ENCODE peak calls at places on chromosomes 12 and 14, in five cellular contexts. U is A549, T is fibroblast of pulmonary artery, M is neural crest cell, L is lower leg skin. Q is an unnamed sample.

GRCh38 chr14:60220084-60220483 is 28.9 kb upstream of the PPM1A start:
- DNase-seq in U (no peak), M (no peak), T (no peak), L (no peak), Q (no peak)

GRCh38 chr14:100072783-100073346 is 7.6 kb downstream of the EVL start:
- DNase-seq in T (no peak), L (no peak), U (no peak), M (no peak), Q (peak)

GRCh38 chr14:34120185-34120977 is 169.5 kb upstream of the EGLN3 start:
- DNase-seq in L (no peak), T (no peak), M (no peak), U (no peak), Q (no peak)

GRCh38 chr12:58465418-58465817 is 454.9 kb downstream of the LRIG3 start:
- DNase-seq in U (no peak), T (no peak), L (no peak), M (no peak), Q (no peak)

GRCh38 chr12:7180685-7181084 is 8.8 kb upstream of the PEX5 start:
- DNase-seq in L (no peak), T (no peak), M (no peak), U (no peak), Q (no peak)

GRCh38 chr12:109925185-109925835 is 25.2 kb downstream of the TCHP start:
- DNase-seq in M (no peak), L (no peak), U (no peak), T (no peak), Q (no peak)

GRCh38 chr12:28955491-28955890 is 193.6 kb upstream of the FAR2 start:
- DNase-seq in U (no peak), L (no peak), M (no peak), T (no peak), Q (no peak)

GRCh38 chr14:34254031-34254430 is 208.0 kb downstream of the SPTSSA start:
- DNase-seq in M (no peak), L (no peak), T (no peak), U (no peak), Q (no peak)

GRCh38 chr14:70257526-70257925 is 68.8 kb upstream of the SLC8A3 start:
- DNase-seq in L (no peak), M (no peak), U (no peak), T (no peak), Q (no peak)

GRCh38 chr12:48601013-48601756 is 31.3 kb upstream of the LALBA start:
- DNase-seq in L (no peak), U (no peak), M (peak), T (peak), Q (no peak)

GRCh38 chr14:92397140-92397815 is 74.3 kb downstream of the SLC24A4 start:
- DNase-seq in U (peak), M (no peak), T (peak), L (no peak), Q (no peak)

GRCh38 chr12:52256165-52256935 is 18.1 kb upstream of the KRT86 start:
- DNase-seq in T (no peak), U (peak), M (no peak), L (peak), Q (no peak)

GRCh38 chr12:110741371-110741770 is 1.3 kb downstream of the PPP1CC start:
- DNase-seq in L (no peak), U (no peak), T (no peak), M (no peak), Q (no peak)

GRCh38 chr14:89856871-89857345 is 97.6 kb downstream of the EFCAB11 start:
- DNase-seq in L (no peak), M (no peak), U (no peak), T (peak), Q (no peak)

GRCh38 chr14:20455355-20456300 is 602 bp downstream of the APEX1 start:
- DNase-seq in T (peak), U (peak), M (no peak), L (no peak), Q (no peak)

GRCh38 chr12:67661311-67662011 is 12.9 kb downstream of the DYRK2 start:
- DNase-seq in U (no peak), L (no peak), M (no peak), T (no peak), Q (no peak)

GRCh38 chr12:67665679-67666078 is 17.1 kb downstream of the DYRK2 start:
- DNase-seq in L (no peak), U (no peak), M (no peak), T (no peak), Q (no peak)

GRCh38 chr12:67666605-67667004 is 18.1 kb downstream of the DYRK2 start:
- DNase-seq in M (no peak), L (no peak), U (no peak), T (no peak), Q (no peak)

GRCh38 chr12:67659296-67659695 is 10.8 kb downstream of the DYRK2 start:
- DNase-seq in L (no peak), T (no peak), M (no peak), U (no peak), Q (no peak)

GRCh38 chr12:67663121-67663520 is 14.6 kb downstream of the DYRK2 start:
- DNase-seq in M (no peak), T (peak), U (no peak), L (no peak), Q (no peak)
- TF ChIP-seq CTCF in M (no peak), T (no peak), U (no peak), L (no peak), Q (no peak)

GRCh38 chr12:30754750-30755394 is at the start of gene CAPRIN2:
- DNase-seq in T (peak), M (peak), U (peak), L (peak), Q (peak)
- TF ChIP-seq CTCF in T (no peak), M (no peak), U (peak), L (no peak), Q (no peak)

DNA sequence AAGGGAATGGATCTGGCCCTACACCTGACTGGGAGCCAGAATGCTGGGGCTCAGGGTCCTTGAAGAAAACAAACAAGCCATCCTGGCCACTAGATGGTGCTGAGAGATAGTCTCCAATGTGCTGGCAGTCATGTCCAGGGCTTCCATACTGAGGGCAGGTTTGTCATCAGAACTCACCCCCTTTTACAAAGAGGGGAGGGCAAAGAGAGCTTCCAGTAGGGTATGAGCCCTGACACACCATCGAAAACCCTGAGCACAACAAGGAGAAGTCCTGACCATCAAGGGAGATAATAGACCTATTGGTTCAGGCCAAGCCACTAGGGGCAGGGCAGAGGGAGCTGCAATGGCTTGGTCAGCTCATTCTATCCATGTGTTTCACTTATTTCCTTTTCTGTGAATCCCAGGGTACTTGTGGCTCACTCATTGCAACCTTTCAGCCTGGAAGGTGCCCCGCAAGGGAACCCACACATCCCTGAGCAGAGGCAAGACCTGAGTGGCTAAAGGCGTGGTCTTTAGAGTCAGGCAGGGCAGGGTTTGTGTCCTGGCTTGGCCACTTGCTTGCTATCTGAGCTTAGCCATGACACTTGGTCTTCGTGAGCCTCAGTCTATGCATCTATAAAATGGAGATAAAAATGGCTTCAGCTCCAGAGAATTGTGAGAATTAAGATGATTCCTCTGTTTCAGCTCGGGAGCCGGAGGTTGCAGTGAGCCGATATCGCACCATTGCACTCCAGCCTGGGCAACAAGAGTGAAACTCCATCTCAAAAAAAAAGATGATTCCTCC is 6.2 kb upstream of the PLEKHH1 start:
- DNase-seq in L (peak), U (peak), M (peak), T (peak), Q (no peak)
- TF ChIP-seq CTCF in L (no peak), U (peak), M (peak), T (peak), Q (peak)

DNA sequence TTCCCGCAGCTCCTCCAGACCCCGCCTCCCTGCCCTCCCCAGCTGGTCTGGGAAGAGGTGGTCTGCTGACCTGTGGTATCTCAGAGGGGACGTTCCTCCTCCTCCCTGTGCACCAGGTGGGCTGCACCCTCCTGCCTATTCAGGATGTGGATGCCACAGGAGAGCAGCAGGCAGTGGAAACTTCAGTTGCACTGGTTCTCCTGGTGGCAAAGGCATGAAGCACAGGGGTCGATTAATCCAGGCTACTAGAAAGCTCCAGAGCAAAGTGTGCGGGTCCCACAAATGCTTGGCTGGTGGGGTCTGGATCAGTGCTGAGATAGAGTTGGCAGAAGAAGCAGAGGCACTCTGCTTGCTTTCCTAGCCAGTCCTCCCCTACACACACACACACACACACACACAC is 197.0 kb downstream of the SLC41A2 start:
- DNase-seq in T (no peak), M (no peak), L (peak), U (no peak), Q (no peak)
- TF ChIP-seq CTCF in T (peak), M (no peak), L (no peak), U (no peak), Q (no peak)

DNA sequence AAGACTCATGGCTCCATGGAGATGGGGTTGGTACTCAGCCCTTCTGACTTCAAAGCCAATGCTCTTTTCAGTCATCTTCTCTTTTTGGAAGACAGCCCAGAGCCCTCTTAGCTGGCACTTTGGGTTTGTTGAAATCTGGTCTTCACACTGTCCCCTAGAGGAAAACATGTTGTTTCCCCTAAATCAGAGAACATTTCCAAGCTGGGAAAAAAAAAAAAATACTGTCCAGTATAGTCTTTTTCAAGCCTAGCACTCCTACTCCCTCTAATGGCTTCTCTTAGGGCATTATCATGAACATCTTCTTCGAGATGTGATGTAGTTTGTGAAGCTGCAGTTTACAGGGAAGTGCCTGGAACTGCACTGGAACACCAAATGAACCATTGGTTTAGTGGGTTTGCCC is 3.0 kb upstream of the ZC3H14 start:
- DNase-seq in U (no peak), M (no peak), T (peak), L (no peak), Q (no peak)
- TF ChIP-seq CTCF in U (peak), M (no peak), T (peak), L (no peak), Q (no peak)

GRCh38 chr14:103022669-103023044 is 34.7 kb downstream of the CDC42BPB start:
- DNase-seq in M (no peak), T (no peak), L (no peak), U (no peak), Q (no peak)
- TF ChIP-seq CTCF in M (no peak), T (no peak), L (no peak), U (no peak), Q (no peak)

DNA sequence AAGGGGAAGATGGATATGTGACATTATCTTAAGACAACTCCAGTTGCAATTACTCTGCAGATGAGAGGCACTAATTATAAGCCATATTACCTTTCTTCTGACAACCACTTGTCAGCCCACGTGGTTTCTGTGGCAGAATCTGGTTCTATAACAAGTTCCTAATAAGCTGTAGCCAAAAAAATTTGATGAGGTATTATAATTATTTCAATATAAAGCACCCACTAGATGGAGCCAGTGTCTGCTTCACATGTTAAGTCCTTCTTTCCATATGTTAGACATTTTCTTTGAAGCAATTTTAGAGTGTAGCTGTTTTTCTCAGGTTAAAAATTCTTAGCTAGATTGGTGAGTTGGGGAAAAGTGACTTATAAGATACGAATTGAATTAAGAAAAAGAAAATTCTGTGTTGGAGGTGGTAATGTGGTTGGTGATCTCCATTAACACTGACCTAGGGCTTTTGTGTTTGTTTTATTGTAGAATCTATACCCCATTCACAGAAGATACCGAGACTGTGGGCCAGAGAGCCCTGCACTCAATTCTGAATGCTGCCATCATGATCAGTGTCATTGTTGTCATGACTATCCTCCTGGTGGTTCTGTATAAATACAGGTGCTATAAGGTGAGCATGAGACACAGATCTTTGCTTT is 36.9 kb downstream of the PSEN1 start:
- DNase-seq in M (no peak), T (peak), L (no peak), U (peak), Q (no peak)
- TF ChIP-seq CTCF in M (peak), T (peak), L (no peak), U (peak), Q (no peak)

DNA sequence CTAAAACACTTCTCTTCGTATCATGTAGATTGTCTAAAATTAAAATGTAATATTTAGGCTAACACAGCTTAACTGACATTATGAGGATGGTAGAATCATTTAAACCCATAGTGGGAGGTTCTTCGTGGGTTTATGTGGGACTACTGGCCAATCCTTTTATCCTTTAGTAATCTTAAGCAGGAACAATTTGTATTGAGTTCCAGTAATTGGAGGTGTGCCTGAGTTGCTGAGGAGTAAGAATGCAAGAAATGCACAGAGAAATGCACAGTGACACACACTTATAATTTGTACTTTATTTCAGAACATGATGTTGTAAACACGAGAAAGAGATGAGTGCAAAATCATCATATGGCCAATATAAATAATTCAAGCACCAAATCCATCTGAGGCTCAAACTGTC is 22.3 kb downstream of the OTOGL start:
- DNase-seq in U (no peak), T (peak), L (no peak), M (no peak), Q (no peak)
- TF ChIP-seq CTCF in U (no peak), T (no peak), L (no peak), M (no peak), Q (no peak)

DNA sequence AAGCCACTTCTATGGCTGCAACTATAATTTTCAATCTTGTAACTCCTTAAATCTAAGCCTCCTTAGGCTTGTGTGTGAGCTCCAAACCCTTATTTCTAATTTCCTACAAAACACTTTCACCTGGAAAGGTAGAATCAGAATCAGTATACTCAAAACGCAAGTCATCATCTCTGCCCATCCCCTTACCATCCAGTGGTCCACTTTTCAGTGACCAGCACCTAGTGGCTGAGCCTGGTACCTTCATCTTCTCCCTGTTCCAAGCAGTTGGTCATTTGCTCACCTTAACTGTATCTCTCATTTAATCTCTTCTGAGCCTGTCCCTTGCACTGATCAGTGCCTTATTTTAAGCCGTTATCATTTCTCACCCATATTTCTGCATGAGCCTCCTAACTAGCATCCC is 107.9 kb downstream of the PPM1H start:
- DNase-seq in L (no peak), U (no peak), T (no peak), M (no peak), Q (no peak)
- TF ChIP-seq CTCF in L (no peak), U (no peak), T (no peak), M (peak), Q (no peak)

GRCh38 chr14:23359722-23360447 is 5.1 kb downstream of the EFS start:
- DNase-seq in L (peak), T (no peak), M (no peak), U (no peak), Q (no peak)

GRCh38 chr14:23357261-23357660 is 4.6 kb upstream of the SLC22A17 start:
- DNase-seq in L (peak), U (no peak), M (no peak), T (no peak), Q (no peak)

GRCh38 chr14:23359167-23359626 is 5.8 kb downstream of the EFS start:
- DNase-seq in L (peak), M (no peak), U (no peak), T (no peak), Q (no peak)

GRCh38 chr14:23358042-23358441 is 5.4 kb upstream of the SLC22A17 start:
- DNase-seq in M (no peak), L (no peak), T (no peak), U (no peak), Q (no peak)

GRCh38 chr14:23358553-23359166 is 6.0 kb upstream of the SLC22A17 start:
- DNase-seq in L (no peak), U (no peak), M (no peak), T (no peak), Q (no peak)
- TF ChIP-seq CTCF in L (no peak), U (no peak), M (no peak), T (no peak), Q (no peak)